ENCODE peak calls at places on chromosomes 6 and 20, in eight cellular contexts. K is PC-3, J is astrocyte, B is endothelial cell of umbilical vein, E is Peyer's patch, F is sigmoid colon, U is IMR-90, D is transverse colon. I is an unnamed sample. For H3K36me3, the result is how much of the 10 kb centered on the place peaks cover.

GRCh38 chr20:51749674-51750036 is 18.5 kb downstream of the ATP9A start:
- DNase-seq in K (peak), D (no peak), E (no peak), J (peak), F (no peak), U (peak), B (peak), I (peak)

GRCh38 chr20:17944854-17945474 is 23.6 kb downstream of the SNX5 start:
- DNase-seq in J (no peak), E (no peak), U (no peak), K (no peak), B (no peak), F (no peak), D (no peak), I (no peak)

GRCh38 chr6:109770047-109770446 is 79.0 kb downstream of the FIG4 start:
- DNase-seq in D (no peak), U (no peak), K (no peak), E (no peak), B (no peak), J (no peak), F (no peak), I (no peak)

GRCh38 chr6:97068211-97068610 is 143.7 kb downstream of the KLHL32 start:
- DNase-seq in E (no peak), J (peak), U (peak), F (no peak), D (no peak), B (peak), K (peak), I (no peak)

GRCh38 chr6:658244-658643 is 1.3 kb upstream of the HUS1B start:
- DNase-seq in J (peak), U (peak), B (no peak), D (no peak), F (no peak), E (no peak), K (no peak), I (peak)

GRCh38 chr20:15895126-15895525 is 678.1 kb downstream of the KIF16B start:
- DNase-seq in J (no peak), D (no peak), B (no peak), F (no peak), U (no peak), K (no peak), E (no peak), I (no peak)

GRCh38 chr6:3341467-3341866 is 82.7 kb downstream of the PSMG4 start:
- DNase-seq in D (no peak), B (no peak), F (peak), U (peak), E (no peak), J (peak), K (no peak), I (peak)

GRCh38 chr20:53677447-53678314 is 84.0 kb upstream of the ZNF217 start:
- DNase-seq in B (peak), K (no peak), E (no peak), F (no peak), J (peak), U (peak), D (peak), I (no peak)

GRCh38 chr6:50653253-50653652 is 60.1 kb upstream of the TFAP2D start:
- DNase-seq in B (no peak), U (no peak), F (no peak), K (no peak), J (no peak), D (no peak), E (no peak), I (no peak)

GRCh38 chr6:31042801-31043200 is 32.5 kb downstream of the MUC22 start:
- DNase-seq in F (no peak), U (peak), D (peak), E (peak), B (peak), J (peak), K (peak), I (peak)
- TF ChIP-seq CTCF in F (peak), U (peak), D (no peak), E (peak), B (peak), J (peak), K (peak), I (peak)

DNA sequence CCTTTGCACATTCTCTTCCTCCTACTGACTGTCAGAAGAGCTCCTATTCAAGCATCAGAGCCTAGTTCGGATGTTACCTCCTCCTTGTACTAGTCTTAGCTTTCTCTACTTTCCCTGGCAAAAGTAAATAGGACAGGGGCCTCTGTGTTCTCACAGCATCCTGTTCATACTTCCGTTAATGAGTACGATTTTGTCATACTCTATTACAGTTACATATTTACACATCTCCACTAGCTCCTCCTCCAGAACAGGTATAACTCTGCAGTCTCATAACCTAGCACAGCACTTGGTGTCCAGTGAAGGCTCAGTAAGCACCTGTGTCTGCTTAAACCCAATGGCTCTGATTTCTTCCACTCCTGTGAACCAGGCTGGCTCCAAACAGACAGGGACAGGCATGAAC is 7.0 kb downstream of the ELMO2 start:
- DNase-seq in K (peak), F (no peak), U (no peak), D (no peak), E (no peak), J (no peak), B (no peak), I (no peak)
- H3K27ac ChIP-seq in K (no peak), F (peak), U (peak), D (peak), E (peak), J (no peak), B (no peak), I (no peak)

GRCh38 chr20:36800410-36800809 is 26.8 kb upstream of the DSN1 start:
- DNase-seq in U (no peak), E (no peak), D (no peak), B (no peak), F (no peak), J (no peak), K (no peak), I (no peak)
- H3K36me3 ChIP-seq in U (half or more), E (half or more), D (under half), B (under half), F (half or more), J (half or more), K (half or more), I (under half)

GRCh38 chr20:31547017-31547675 is 32.9 kb downstream of the HM13 start:
- DNase-seq in E (peak), J (peak), F (peak), K (peak), U (peak), D (peak), B (peak), I (peak)
- TF ChIP-seq CTCF in E (peak), J (no peak), F (no peak), K (no peak), U (no peak), D (peak), B (no peak), I (peak)

GRCh38 chr6:167237438-167237837 is 53.7 kb upstream of the UNC93A start:
- DNase-seq in D (no peak), K (no peak), U (no peak), F (no peak), J (no peak), B (no peak), E (no peak), I (no peak)

GRCh38 chr6:167233490-167233889 is 57.6 kb upstream of the UNC93A start:
- DNase-seq in K (no peak), U (no peak), F (no peak), B (no peak), J (no peak), D (no peak), E (no peak), I (no peak)

GRCh38 chr6:167236239-167236571 is 54.9 kb upstream of the UNC93A start:
- DNase-seq in J (no peak), F (no peak), E (no peak), K (no peak), D (no peak), B (no peak), U (no peak), I (no peak)

GRCh38 chr6:167235005-167235404 is 56.1 kb upstream of the UNC93A start:
- DNase-seq in E (no peak), B (no peak), F (no peak), K (no peak), U (no peak), D (no peak), J (no peak), I (no peak)

DNA sequence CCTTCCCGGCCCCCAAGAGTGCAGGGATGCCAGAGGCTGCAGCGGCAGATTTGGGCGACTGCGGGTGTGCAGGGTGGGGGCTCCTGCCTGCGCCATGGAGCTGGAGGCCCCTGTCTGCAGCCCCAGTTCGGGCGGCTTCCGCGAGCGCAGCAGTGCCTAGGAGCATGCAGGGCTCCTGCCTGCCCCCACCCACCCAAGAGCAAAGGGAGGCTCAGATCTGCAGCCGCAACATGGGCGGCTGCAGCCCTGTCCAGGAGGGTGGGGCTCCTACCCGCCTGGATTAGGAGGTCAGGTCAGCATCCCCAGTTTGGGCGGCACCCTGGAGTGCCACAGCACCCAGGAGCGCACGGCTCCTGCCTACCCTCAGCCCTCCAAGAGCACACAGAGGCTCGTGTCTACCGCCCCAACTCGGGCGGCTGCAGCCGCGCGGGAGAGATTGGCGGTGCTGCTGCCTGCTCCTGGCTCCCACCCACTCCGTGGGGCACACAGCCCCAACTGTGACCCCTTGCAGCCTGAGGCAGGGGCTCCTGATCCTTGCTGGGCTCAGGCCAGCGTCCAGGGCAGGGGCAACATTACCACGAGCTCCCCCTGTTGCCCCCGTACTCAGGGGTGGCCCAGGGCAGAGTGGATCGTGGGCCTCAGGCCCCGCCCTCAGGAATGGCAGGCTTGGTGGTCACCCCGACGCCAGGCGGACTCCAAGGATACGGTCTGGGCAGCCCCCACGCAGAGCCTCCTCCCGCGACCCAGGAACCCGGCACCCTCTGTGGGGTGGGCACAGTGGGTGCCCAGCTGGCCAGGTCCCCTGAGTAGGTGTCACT is 55.5 kb upstream of the UNC93A start:
- DNase-seq in B (no peak), K (no peak), D (no peak), J (no peak), E (no peak), F (no peak), U (no peak), I (no peak)
- H3K27ac ChIP-seq in B (no peak), K (no peak), D (no peak), J (no peak), E (no peak), F (no peak), U (no peak), I (no peak)

I was measured in brain microvascular endothelial cell.